ENCODE peak calls at places on chromosomes 13 and 19, in six cellular contexts. One of them, this sample, is unnamed.

GRCh38 chr19:50728084-50728737 is 5.0 kb downstream of the CLEC11A start:
- DNase-seq in nephron progenitor cell: peak
- DNase-seq in activated CD4-positive, alpha-beta T cell treated with anti-CD3 and anti-CD28 coated beads, Interleukin-2, amount 50 U/mL, for 24 hours: peak
- DNase-seq in HCT116: no peak
- DNase-seq in endodermal cell: peak
- DNase-seq in LHCN-M2: no peak
- DNase-seq in this sample: no peak

GRCh38 chr19:49999371-50000010 is 25.7 kb downstream of the VRK3 start:
- DNase-seq in LHCN-M2: no peak
- DNase-seq in endodermal cell: no peak
- DNase-seq in HCT116: no peak
- DNase-seq in activated CD4-positive, alpha-beta T cell treated with anti-CD3 and anti-CD28 coated beads, Interleukin-2, amount 50 U/mL, for 24 hours: no peak
- DNase-seq in nephron progenitor cell: no peak
- DNase-seq in this sample: no peak

GRCh38 chr13:39527961-39528720 is 74.9 kb downstream of the LHFPL6 start:
- DNase-seq in HCT116: peak
- DNase-seq in endodermal cell: no peak
- DNase-seq in nephron progenitor cell: no peak
- DNase-seq in activated CD4-positive, alpha-beta T cell treated with anti-CD3 and anti-CD28 coated beads, Interleukin-2, amount 50 U/mL, for 24 hours: no peak
- DNase-seq in LHCN-M2: peak
- DNase-seq in this sample: peak

GRCh38 chr19:4088975-4089374 is 22.3 kb upstream of the ZBTB7A start:
- DNase-seq in endodermal cell: no peak
- DNase-seq in HCT116: no peak
- DNase-seq in activated CD4-positive, alpha-beta T cell treated with anti-CD3 and anti-CD28 coated beads, Interleukin-2, amount 50 U/mL, for 24 hours: no peak
- DNase-seq in LHCN-M2: no peak
- DNase-seq in nephron progenitor cell: no peak
- DNase-seq in this sample: no peak

GRCh38 chr13:114129649-114130062 is 2.8 kb downstream of the RASA3 start:
- DNase-seq in endodermal cell: no peak
- DNase-seq in LHCN-M2: no peak
- DNase-seq in activated CD4-positive, alpha-beta T cell treated with anti-CD3 and anti-CD28 coated beads, Interleukin-2, amount 50 U/mL, for 24 hours: no peak
- DNase-seq in HCT116: no peak
- DNase-seq in nephron progenitor cell: no peak
- DNase-seq in this sample: no peak

GRCh38 chr13:41746259-41746658 is 214.7 kb downstream of the VWA8 start:
- DNase-seq in LHCN-M2: peak
- DNase-seq in activated CD4-positive, alpha-beta T cell treated with anti-CD3 and anti-CD28 coated beads, Interleukin-2, amount 50 U/mL, for 24 hours: no peak
- DNase-seq in nephron progenitor cell: no peak
- DNase-seq in endodermal cell: no peak
- DNase-seq in HCT116: peak
- DNase-seq in this sample: peak

GRCh38 chr19:3556978-3557460 is 367 bp downstream of the MFSD12 start:
- DNase-seq in HCT116: no peak
- DNase-seq in LHCN-M2: no peak
- DNase-seq in endodermal cell: peak
- DNase-seq in nephron progenitor cell: peak
- DNase-seq in activated CD4-positive, alpha-beta T cell treated with anti-CD3 and anti-CD28 coated beads, Interleukin-2, amount 50 U/mL, for 24 hours: peak
- DNase-seq in this sample: peak

GRCh38 chr19:28883241-28883693 is 329.7 kb downstream of the UQCRFS1 start:
- DNase-seq in nephron progenitor cell: no peak
- DNase-seq in activated CD4-positive, alpha-beta T cell treated with anti-CD3 and anti-CD28 coated beads, Interleukin-2, amount 50 U/mL, for 24 hours: no peak
- DNase-seq in LHCN-M2: peak
- DNase-seq in endodermal cell: peak
- DNase-seq in HCT116: no peak
- DNase-seq in this sample: no peak

GRCh38 chr13:59531571-59532091 is 632.1 kb downstream of the DIAPH3 start:
- DNase-seq in nephron progenitor cell: no peak
- DNase-seq in LHCN-M2: peak
- DNase-seq in activated CD4-positive, alpha-beta T cell treated with anti-CD3 and anti-CD28 coated beads, Interleukin-2, amount 50 U/mL, for 24 hours: no peak
- DNase-seq in HCT116: peak
- DNase-seq in endodermal cell: peak
- DNase-seq in this sample: peak